ENCODE peak calls at places on chromosome 5, in ten cellular contexts. W, F, N, G, V, H, K, Z, E and T are unnamed samples.

GRCh38 chr5:97098864-97099454 is 43.5 kb downstream of the LIX1 start:
- DNase-seq in F (no peak), V (no peak), G (peak), K (no peak), E (no peak), W (no peak), H (no peak), Z (no peak), N (no peak), T (peak)

GRCh38 chr5:76990899-76991475 is 38.1 kb downstream of the CRHBP start:
- DNase-seq in V (no peak), K (no peak), N (no peak), H (no peak), F (no peak), G (no peak), W (no peak), Z (no peak), E (no peak), T (peak)

GRCh38 chr5:143653256-143653655 is 158.7 kb upstream of the HMHB1 start:
- DNase-seq in G (no peak), E (no peak), N (no peak), H (no peak), W (no peak), F (peak), V (no peak), Z (no peak), K (no peak), T (peak)

GRCh38 chr5:65412842-65413241 is 68.9 kb downstream of the ADAMTS6 start:
- DNase-seq in G (no peak), E (no peak), F (no peak), K (no peak), V (no peak), H (no peak), Z (no peak), W (no peak), N (no peak), T (no peak)

GRCh38 chr5:61625682-61626620 is 293.9 kb downstream of the ZSWIM6 start:
- DNase-seq in K (no peak), E (no peak), V (no peak), W (peak), F (no peak), G (peak), Z (peak), H (peak), N (no peak), T (peak)

GRCh38 chr5:103433216-103433615 is 129.4 kb downstream of the NUDT12 start:
- DNase-seq in G (no peak), W (no peak), F (peak), E (no peak), V (no peak), N (no peak), H (no peak), Z (no peak), K (no peak), T (peak)

GRCh38 chr5:73448072-73448432 is 525 bp downstream of the FOXD1 start:
- DNase-seq in E (no peak), W (no peak), G (no peak), Z (peak), K (no peak), F (no peak), H (no peak), V (no peak), N (no peak), T (peak)

GRCh38 chr5:16773990-16774389 is 157.2 kb upstream of the RETREG1 start:
- DNase-seq in N (peak), V (no peak), Z (no peak), K (no peak), W (no peak), E (no peak), G (no peak), H (no peak), F (no peak), T (no peak)

GRCh38 chr5:33425334-33425733 is 15.4 kb upstream of the TARS1 start:
- DNase-seq in V (no peak), F (no peak), Z (no peak), E (no peak), N (no peak), K (no peak), H (no peak), G (no peak), W (no peak), T (no peak)

GRCh38 chr5:157651623-157652376 is 438 bp downstream of the SOX30 start:
- DNase-seq in E (peak), G (peak), N (peak), V (peak), W (peak), H (no peak), K (peak), Z (peak), F (no peak), T (peak)

GRCh38 chr5:157328277-157328912 is 62.5 kb downstream of the CYFIP2 start:
- DNase-seq in V (peak), N (no peak), E (no peak), H (peak), Z (peak), K (peak), F (peak), W (peak), G (peak), T (peak)

GRCh38 chr5:108650997-108651396 is 96.7 kb upstream of the FER start:
- DNase-seq in G (no peak), V (no peak), K (no peak), W (no peak), H (no peak), N (no peak), F (peak), E (no peak), Z (no peak), T (peak)

GRCh38 chr5:175464414-175465233 is 13.7 kb upstream of the SFXN1 start:
- DNase-seq in W (no peak), E (peak), H (no peak), Z (peak), G (no peak), F (peak), V (peak), N (no peak), K (peak), T (peak)